ENCODE peak calls at places on chromosomes 6 and 20, in ten cellular contexts. D is mucosa of gallbladder; C is RWPE1; N is stimulated activated CD4-positive, alpha-beta T cell treated with anti-CD3 and anti-CD28 coated beads, Interleukin-15, amount 100 ng/mL, for 1 hour; K is heart left ventricle; Z is posterior cingulate gyrus; I is neural crest cell; L is hippocampal formation; M is H7; H is fibroblast of lung. R is an unnamed sample.
A peak's percentile ranks its signal among the peaks of the same experiment; 100 is the strongest.

GRCh38 chr6:43247115-43247999 is 4.1 kb downstream of the TTBK1 start:
- DNase-seq in D (peak; percentile 77), C (peak; percentile 81), N (peak; percentile 52), K (peak; percentile 90), Z (peak; percentile 96), I (peak; percentile 70), L (peak; percentile 86), M (peak; percentile 99), H (peak; percentile 37), R (peak; percentile 99)

GRCh38 chr20:49534314-49534713 is 33.6 kb downstream of the PTGIS start:
- DNase-seq in D (peak; percentile 60), C (peak; percentile 91), N (no peak), K (no peak), Z (peak; percentile 75), I (peak; percentile 79), L (peak; percentile 6), M (peak; percentile 82), H (peak; percentile 19), R (peak; percentile 81)

GRCh38 chr20:56995157-56995556 is 271.3 kb downstream of the BMP7 start:
- DNase-seq in D (no peak), C (peak; percentile 36), N (no peak), K (no peak), Z (no peak), I (no peak), L (no peak), M (no peak), H (no peak), R (no peak)

GRCh38 chr6:97049254-97050004 is 124.9 kb downstream of the KLHL32 start:
- DNase-seq in D (no peak), C (no peak), N (no peak), K (no peak), Z (no peak), I (no peak), L (no peak), M (no peak), H (no peak), R (no peak)

GRCh38 chr20:1473244-1473635 is 6.6 kb upstream of the NSFL1C start:
- DNase-seq in D (no peak), C (no peak), N (no peak), K (no peak), Z (no peak), I (no peak), L (no peak), M (no peak), H (no peak), R (no peak)

GRCh38 chr6:37971711-37972410 is 152.3 kb downstream of the ZFAND3 start:
- DNase-seq in D (no peak), C (no peak), N (no peak), K (no peak), Z (no peak), I (no peak), L (no peak), M (no peak), H (no peak), R (no peak)

GRCh38 chr6:53624491-53624890 is 41.1 kb downstream of the KLHL31 start:
- DNase-seq in D (no peak), C (no peak), N (no peak), K (no peak), Z (no peak), I (no peak), L (no peak), M (no peak), H (no peak), R (no peak)

GRCh38 chr20:9054176-9054575 is 14.7 kb upstream of the PLCB4 start:
- DNase-seq in D (no peak), C (no peak), N (no peak), K (no peak), Z (no peak), I (no peak), L (no peak), M (no peak), H (peak; percentile 77), R (no peak)

GRCh38 chr6:44222486-44222986 is 859 bp upstream of the SLC29A1 start:
- DNase-seq in D (no peak), C (no peak), N (no peak), K (no peak), Z (no peak), I (no peak), L (no peak), M (peak; percentile 86), H (no peak), R (peak; percentile 43)

GRCh38 chr6:44388135-44388487 is 605 bp downstream of the CDC5L start:
- DNase-seq in D (no peak), C (no peak), N (no peak), K (peak; percentile 63), Z (no peak), I (no peak), L (peak; percentile 19), M (no peak), H (no peak), R (no peak)

GRCh38 chr6:121652726-121653623 is 217.5 kb downstream of the GJA1 start:
- DNase-seq in D (peak; percentile 14), C (peak; percentile 38), N (no peak), K (no peak), Z (no peak), I (no peak), L (no peak), M (no peak), H (peak; percentile 81), R (no peak)

GRCh38 chr6:88383183-88383582 is 217.0 kb upstream of the CNR1 start:
- DNase-seq in D (no peak), C (no peak), N (no peak), K (no peak), Z (no peak), I (no peak), L (no peak), M (no peak), H (peak; percentile 21), R (no peak)

GRCh38 chr6:166942393-166943168 is 13.8 kb downstream of the RNASET2 start:
- DNase-seq in D (no peak), C (no peak), N (peak; percentile 23), K (no peak), Z (no peak), I (no peak), L (no peak), M (no peak), H (peak; percentile 72), R (no peak)

GRCh38 chr6:149884215-149884614 is 13.7 kb downstream of the RAET1E start:
- DNase-seq in D (no peak), C (no peak), N (no peak), K (no peak), Z (peak; percentile 75), I (no peak), L (no peak), M (peak; percentile 68), H (peak; percentile 30), R (peak; percentile 43)

GRCh38 chr6:21188505-21189223 is 404.9 kb upstream of the SOX4 start:
- DNase-seq in D (no peak), C (peak; percentile 54), N (no peak), K (no peak), Z (no peak), I (no peak), L (no peak), M (no peak), H (no peak), R (no peak)

GRCh38 chr6:147579667-147580066 is 71.2 kb downstream of the SAMD5 start:
- DNase-seq in D (no peak), C (no peak), N (no peak), K (no peak), Z (no peak), I (no peak), L (no peak), M (no peak), H (no peak), R (no peak)

GRCh38 chr20:34374209-34374749 is 11.2 kb downstream of the ITCH start:
- DNase-seq in D (no peak), C (no peak), N (no peak), K (no peak), Z (no peak), I (no peak), L (no peak), M (no peak), H (no peak), R (no peak)

GRCh38 chr6:56143796-56144195 is 103.6 kb downstream of the COL21A1 start:
- DNase-seq in D (no peak), C (no peak), N (no peak), K (no peak), Z (no peak), I (no peak), L (no peak), M (no peak), H (peak; percentile 2), R (no peak)

GRCh38 chr6:79040083-79040482 is 38.0 kb downstream of the PHIP start:
- DNase-seq in D (no peak), C (no peak), N (no peak), K (no peak), Z (no peak), I (no peak), L (no peak), M (no peak), H (peak; percentile 65), R (no peak)

GRCh38 chr6:36997811-36998722 is 7.4 kb upstream of the FGD2 start:
- DNase-seq in D (peak; percentile 60), C (no peak), N (no peak), K (no peak), Z (peak; percentile 78), I (no peak), L (peak; percentile 68), M (no peak), H (no peak), R (no peak)

GRCh38 chr20:35009665-35010328 is 54.1 kb downstream of the MYH7B start:
- DNase-seq in D (no peak), C (no peak), N (no peak), K (no peak), Z (peak; percentile 18), I (no peak), L (no peak), M (no peak), H (no peak), R (no peak)

GRCh38 chr20:47146703-47147102 is 209.8 kb downstream of the ZMYND8 start:
- DNase-seq in D (no peak), C (no peak), N (no peak), K (no peak), Z (no peak), I (no peak), L (no peak), M (no peak), H (peak; percentile 88), R (no peak)

GRCh38 chr6:106886922-106887797 is 87.4 kb downstream of the CD24 start:
- DNase-seq in D (no peak), C (no peak), N (no peak), K (no peak), Z (no peak), I (no peak), L (no peak), M (no peak), H (no peak), R (no peak)

GRCh38 chr6:52664185-52664990 is 6.5 kb upstream of the TMEM14A start:
- DNase-seq in D (peak; percentile 90), C (peak; percentile 98), N (peak; percentile 6), K (peak; percentile 95), Z (peak; percentile 95), I (peak; percentile 81), L (peak; percentile 85), M (peak; percentile 97), H (peak; percentile 94), R (peak; percentile 97)

GRCh38 chr20:61631770-61632169 is 379.7 kb downstream of the CDH4 start:
- DNase-seq in D (no peak), C (no peak), N (no peak), K (peak; percentile 51), Z (peak; percentile 47), I (no peak), L (no peak), M (peak; percentile 84), H (no peak), R (peak; percentile 67)

GRCh38 chr20:62550087-62550565 is 74.3 kb upstream of the GATA5 start:
- DNase-seq in D (peak; percentile 38), C (no peak), N (no peak), K (peak; percentile 87), Z (peak; percentile 78), I (no peak), L (no peak), M (no peak), H (no peak), R (peak; percentile 62)

GRCh38 chr20:1134836-1135235 is 16.4 kb downstream of the PSMF1 start:
- DNase-seq in D (no peak), C (no peak), N (no peak), K (no peak), Z (no peak), I (no peak), L (no peak), M (no peak), H (no peak), R (no peak)

GRCh38 chr6:128465368-128466343 is 54.7 kb downstream of the PTPRK start:
- DNase-seq in D (no peak), C (no peak), N (no peak), K (no peak), Z (no peak), I (no peak), L (no peak), M (no peak), H (no peak), R (no peak)

R was measured in iPS-NIHi11.